ENCODE peak calls at places on chromosome 16, in ten cellular contexts. X is astrocyte of the spinal cord; Q is RPMI8226; M is Caki2; J is NCI-H1092 treated with DMSO at 0.1 percent for 48 hours; G is CD4-positive, alpha-beta T cell; U is SK-N-MC; I is hippocampal formation; B is H7; Y is Karpas-422. O is an unnamed sample.

GRCh38 chr16:28218109-28218508 is 6.3 kb upstream of the XPO6 start:
- DNase-seq in X (peak; percentile 40), Q (peak; percentile 59), M (no peak), J (no peak), G (peak; percentile 52), U (no peak), I (no peak), B (peak; percentile 39), Y (peak; percentile 77), O (peak; percentile 31)

GRCh38 chr16:73071131-73071940 is 23.4 kb upstream of the ZFHX3 start:
- DNase-seq in X (peak; percentile 67), Q (no peak), M (peak; percentile 80), J (no peak), G (no peak), U (no peak), I (no peak), B (peak; percentile 82), Y (no peak), O (peak; percentile 73)

GRCh38 chr16:14284930-14285541 is 213.9 kb downstream of the MRTFB start:
- DNase-seq in X (peak; percentile 79), Q (peak; percentile 87), M (no peak), J (peak; percentile 77), G (no peak), U (no peak), I (no peak), B (peak; percentile 61), Y (peak; percentile 86), O (peak; percentile 86)

GRCh38 chr16:14303654-14304394 is 232.7 kb downstream of the MRTFB start:
- DNase-seq in X (no peak), Q (peak; percentile 39), M (peak; percentile 47), J (no peak), G (no peak), U (no peak), I (no peak), B (peak; percentile 71), Y (peak; percentile 87), O (peak; percentile 47)

GRCh38 chr16:67636713-67637112 is 8.2 kb upstream of the CARMIL2 start:
- DNase-seq in X (no peak), Q (no peak), M (no peak), J (no peak), G (no peak), U (no peak), I (peak; percentile 50), B (no peak), Y (no peak), O (no peak)

GRCh38 chr16:59432934-59433333 is 698.8 kb upstream of the GOT2 start:
- DNase-seq in X (no peak), Q (no peak), M (no peak), J (no peak), G (no peak), U (no peak), I (no peak), B (no peak), Y (no peak), O (no peak)

GRCh38 chr16:56513972-56514371 is 5.9 kb downstream of the BBS2 start:
- DNase-seq in X (peak; percentile 74), Q (peak; percentile 76), M (peak; percentile 70), J (peak; percentile 35), G (peak; percentile 22), U (no peak), I (peak; percentile 79), B (peak; percentile 60), Y (peak; percentile 83), O (peak; percentile 19)

GRCh38 chr16:89507834-89508590 is at the start of gene SPG7:
- DNase-seq in X (peak; percentile 86), Q (peak; percentile 84), M (peak; percentile 82), J (peak; percentile 88), G (peak; percentile 94), U (no peak), I (peak; percentile 68), B (peak; percentile 99), Y (peak; percentile 95), O (peak; percentile 96)

GRCh38 chr16:86485746-86486145 is 24.6 kb upstream of the FOXF1 start:
- DNase-seq in X (no peak), Q (no peak), M (no peak), J (no peak), G (no peak), U (no peak), I (no peak), B (no peak), Y (no peak), O (no peak)

GRCh38 chr16:752008-752315 is 8.6 kb upstream of the MSLN start:
- DNase-seq in X (no peak), Q (no peak), M (no peak), J (peak; percentile 45), G (no peak), U (no peak), I (no peak), B (no peak), Y (no peak), O (peak; percentile 61)

GRCh38 chr16:52086901-52087300 is 460.0 kb downstream of the TOX3 start:
- DNase-seq in X (no peak), Q (no peak), M (no peak), J (no peak), G (no peak), U (no peak), I (no peak), B (no peak), Y (no peak), O (no peak)

GRCh38 chr16:80938928-80939260 is 67.8 kb downstream of the CMC2 start:
- DNase-seq in X (no peak), Q (no peak), M (no peak), J (no peak), G (no peak), U (no peak), I (no peak), B (no peak), Y (no peak), O (peak; percentile 13)

GRCh38 chr16:73057369-73058210 is 9.7 kb upstream of the ZFHX3 start:
- DNase-seq in X (no peak), Q (peak; percentile 49), M (peak; percentile 47), J (no peak), G (no peak), U (no peak), I (no peak), B (peak; percentile 83), Y (peak; percentile 45), O (peak; percentile 75)

GRCh38 chr16:84677017-84677803 is 22.6 kb upstream of the USP10 start:
- DNase-seq in X (peak; percentile 17), Q (no peak), M (no peak), J (no peak), G (no peak), U (no peak), I (no peak), B (peak; percentile 52), Y (no peak), O (peak; percentile 6)

GRCh38 chr16:23254338-23254737 is 47.8 kb upstream of the SCNN1B start:
- DNase-seq in X (peak; percentile 68), Q (no peak), M (peak; percentile 67), J (no peak), G (no peak), U (no peak), I (no peak), B (no peak), Y (no peak), O (peak; percentile 12)

GRCh38 chr16:1454561-1454960 is 10.2 kb upstream of the CCDC154 start:
- DNase-seq in X (no peak), Q (no peak), M (no peak), J (no peak), G (no peak), U (no peak), I (no peak), B (no peak), Y (no peak), O (no peak)

GRCh38 chr16:12311887-12312286 is 335.4 kb downstream of the SNX29 start:
- DNase-seq in X (no peak), Q (no peak), M (no peak), J (no peak), G (no peak), U (no peak), I (no peak), B (no peak), Y (no peak), O (no peak)

GRCh38 chr16:13997526-13997925 is 73.6 kb upstream of the MRTFB start:
- DNase-seq in X (no peak), Q (no peak), M (no peak), J (no peak), G (no peak), U (no peak), I (no peak), B (no peak), Y (no peak), O (no peak)

GRCh38 chr16:88638323-88639230 is at the start of gene IL17C:
- DNase-seq in X (no peak), Q (peak; percentile 89), M (no peak), J (peak; percentile 18), G (no peak), U (no peak), I (no peak), B (peak; percentile 89), Y (peak; percentile 44), O (no peak)

GRCh38 chr16:50620646-50621451 is 60.3 kb downstream of the SNX20 start:
- DNase-seq in X (no peak), Q (no peak), M (no peak), J (no peak), G (no peak), U (no peak), I (no peak), B (no peak), Y (no peak), O (no peak)

GRCh38 chr16:66620419-66620775 is 15.9 kb downstream of the CMTM3 start:
- DNase-seq in X (no peak), Q (no peak), M (no peak), J (no peak), G (no peak), U (no peak), I (no peak), B (no peak), Y (no peak), O (no peak)